ENCODE peak calls at places on chromosome 1, in four cellular contexts. H is upper lobe of left lung, B is K562, L is GM23338. E is an unnamed sample. For H3K4me1, the result is how much of the 10 kb centered on the place peaks cover.

GRCh38 chr1:68112835-68113243 is 62.4 kb upstream of the DIRAS3 start:
- DNase-seq in H (no peak), B (no peak), L (no peak), E (no peak)

GRCh38 chr1:16442273-16442672 is 1.7 kb downstream of the NECAP2 start:
- DNase-seq in H (no peak), B (no peak), L (no peak), E (no peak)

GRCh38 chr1:159798893-159799292 is 3.3 kb upstream of the FCRL6 start:
- DNase-seq in H (no peak), B (peak), L (peak), E (no peak)

GRCh38 chr1:110433803-110434202 is 17.1 kb upstream of the PROK1 start:
- DNase-seq in H (no peak), B (peak), L (peak), E (no peak)

GRCh38 chr1:47223921-47224675 is 7.9 kb downstream of the TAL1 start:
- DNase-seq in H (no peak), B (no peak), L (peak), E (no peak)

GRCh38 chr1:21647431-21648373 is 21.5 kb downstream of the RAP1GAP start:
- DNase-seq in H (no peak), B (peak), L (peak), E (no peak)

GRCh38 chr1:230851291-230851691 is 17.0 kb downstream of the C1orf198 start:
- DNase-seq in H (no peak), B (no peak), L (peak), E (no peak)

GRCh38 chr1:169610110-169610509 is 19.8 kb downstream of the SELP start:
- DNase-seq in H (no peak), B (no peak), L (no peak), E (no peak)

GRCh38 chr1:206578115-206578935 is 33.9 kb downstream of the EIF2D start:
- DNase-seq in H (no peak), B (no peak), L (no peak), E (no peak)

GRCh38 chr1:86429830-86430229 is 5.9 kb downstream of the CLCA2 start:
- DNase-seq in H (no peak), B (no peak), L (no peak), E (no peak)

GRCh38 chr1:33274446-33274845 is 18.2 kb downstream of the ZNF362 start:
- DNase-seq in H (no peak), B (no peak), L (peak), E (no peak)

GRCh38 chr1:45954401-45954847 is 151.0 kb downstream of the MAST2 start:
- DNase-seq in H (no peak), B (peak), L (no peak), E (no peak)
- TF ChIP-seq POLR2AphosphoS5 in H (no peak), B (no peak), L (no peak), E (peak)

GRCh38 chr1:178506177-178506576 is 6.7 kb upstream of the TEX35 start:
- DNase-seq in H (peak), B (no peak), L (no peak), E (no peak)
- H3K4me1 ChIP-seq in H (under half), B (under half), L (under half), E (under half)

GRCh38 chr1:237041795-237042466 is at the start of gene RYR2:
- DNase-seq in H (peak), B (no peak), L (peak), E (no peak)
- H3K4me3 ChIP-seq in H (peak), B (no peak), L (peak), E (peak)

GRCh38 chr1:45490623-45491463 is at the start of gene TESK2:
- DNase-seq in H (peak), B (peak), L (peak), E (peak)
- TF ChIP-seq POLR2AphosphoS5 in H (peak), B (peak), L (peak), E (peak)

DNA sequence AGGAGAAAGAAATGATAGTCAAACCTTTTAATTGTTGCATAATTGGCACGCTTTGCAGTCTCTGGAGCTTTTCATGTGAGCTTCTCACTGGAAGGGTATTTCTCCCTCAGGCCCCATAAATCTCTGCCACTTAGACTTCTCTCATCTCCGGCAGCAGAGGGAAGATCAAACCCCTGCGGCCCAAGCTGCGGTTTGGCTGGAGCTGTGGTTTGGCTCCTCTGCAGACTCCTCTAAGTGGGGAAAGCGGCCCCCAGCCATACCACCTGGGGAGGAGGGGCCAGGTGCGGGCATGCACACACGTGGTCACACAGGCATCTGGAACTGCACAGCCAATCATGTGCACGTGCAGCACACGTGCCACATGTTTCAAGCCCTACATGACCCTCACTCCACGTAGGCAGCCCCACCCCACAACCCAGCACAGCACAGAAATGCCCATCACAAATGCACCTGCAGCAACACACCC is 58.3 kb downstream of the UBE2T start:
- DNase-seq in H (peak), B (no peak), L (no peak), E (no peak)
- H3K4me1 ChIP-seq in H (under half), B (under half), L (under half), E (half or more)

DNA sequence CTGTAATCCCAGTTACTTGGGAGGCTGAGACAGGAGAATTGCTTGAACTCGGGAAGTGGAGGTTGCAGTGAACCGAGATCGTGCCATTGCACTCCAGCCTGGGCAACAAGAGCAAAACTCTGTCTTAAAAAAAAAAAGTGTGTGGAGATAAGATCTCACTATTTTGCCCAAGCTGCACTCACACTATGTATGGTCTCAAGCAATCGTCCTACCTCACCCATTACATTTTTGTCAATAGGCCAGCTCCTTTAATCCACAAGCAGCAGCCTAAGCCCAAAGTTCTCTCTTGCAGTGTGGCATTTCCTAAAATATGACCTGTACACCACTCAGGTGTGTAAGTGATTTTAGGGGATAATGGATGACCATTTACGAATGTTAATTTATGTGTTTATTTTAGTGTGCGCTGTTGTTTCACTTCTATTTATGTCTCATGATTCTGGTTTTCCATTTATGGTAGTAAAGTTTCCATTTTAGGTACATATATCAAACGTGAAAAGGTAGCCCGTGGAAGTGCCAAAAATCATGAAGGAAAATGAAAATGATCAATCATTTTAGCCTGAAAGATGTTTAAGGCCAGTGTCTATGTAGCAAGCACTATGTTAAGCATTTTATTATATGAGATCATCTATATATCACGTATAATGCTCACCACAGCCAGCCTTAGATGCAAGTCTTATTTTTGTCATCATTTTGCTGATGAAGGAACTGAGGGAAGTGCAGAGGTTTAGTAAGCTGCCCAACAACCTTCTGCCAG is 5.6 kb downstream of the LCK start:
- DNase-seq in H (no peak), B (no peak), L (no peak), E (no peak)
- H3K4me3 ChIP-seq in H (no peak), B (no peak), L (no peak), E (no peak)

DNA sequence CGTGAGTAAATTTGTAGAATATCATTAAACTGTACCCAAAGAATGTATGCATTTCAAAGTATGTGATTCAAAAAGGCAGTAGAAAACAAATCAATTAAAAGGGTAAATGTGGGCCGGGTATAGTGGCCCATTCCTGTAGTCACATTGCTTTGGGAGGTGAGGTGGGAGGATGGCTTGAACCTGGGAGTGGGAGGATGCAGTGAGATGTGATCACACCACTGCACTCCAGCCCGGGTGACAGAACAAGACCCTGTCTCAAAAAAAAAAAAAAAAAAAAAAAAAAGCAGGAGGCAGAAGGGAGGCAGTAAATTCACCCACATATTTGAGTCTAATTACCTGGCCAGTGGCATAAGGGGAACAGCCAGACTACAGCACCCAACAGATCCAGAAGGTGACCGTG is 17.9 kb upstream of the PRSS38 start:
- DNase-seq in H (no peak), B (no peak), L (no peak), E (no peak)
- TF ChIP-seq POLR2AphosphoS5 in H (no peak), B (no peak), L (no peak), E (no peak)

DNA sequence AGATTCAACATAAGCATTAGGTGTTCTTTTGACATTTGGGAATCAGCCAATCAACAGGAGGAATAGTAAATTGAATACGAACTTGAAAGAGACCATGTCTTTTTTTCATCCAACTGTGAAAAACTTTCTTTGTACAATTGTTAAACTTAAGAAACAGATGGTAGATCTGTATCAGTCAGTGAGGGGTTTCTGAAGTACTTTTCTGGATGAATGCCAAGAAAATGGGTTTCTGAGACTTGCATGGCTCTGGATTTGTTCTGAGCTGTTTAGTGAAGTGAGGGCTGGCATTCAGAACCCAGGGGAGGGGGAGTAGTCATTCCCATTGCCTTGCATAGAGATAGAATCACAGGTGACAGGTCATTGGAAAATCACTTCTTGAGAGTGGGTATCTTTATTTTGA is 37.4 kb downstream of the PTPRC start:
- DNase-seq in H (no peak), B (peak), L (no peak), E (no peak)
- H3K4me1 ChIP-seq in H (under half), B (under half), L (under half), E (under half)

GRCh38 chr1:1358433-1359201 is at the start of gene MXRA8:
- DNase-seq in H (peak), B (peak), L (peak), E (no peak)
- H3K4me3 ChIP-seq in H (peak), B (peak), L (peak), E (peak)

E was measured in vagina.